ENCODE peak calls at places on chromosomes 2 and 18, in five cellular contexts. One of them, this sample, is unnamed.

GRCh38 chr2:42796427-42797248 is 4.3 kb upstream of the HAAO start:
- DNase-seq in stomach: no peak
- DNase-seq in fibroblast of the aortic adventitia: no peak
- DNase-seq in lung: no peak
- DNase-seq in GM06990: peak
- DNase-seq in this sample: no peak

GRCh38 chr18:57223160-57223870 is 76.4 kb downstream of the BOD1L2 start:
- DNase-seq in stomach: no peak
- DNase-seq in GM06990: no peak
- DNase-seq in lung: no peak
- DNase-seq in fibroblast of the aortic adventitia: no peak
- DNase-seq in this sample: no peak

GRCh38 chr2:174977364-174977763 is 27.8 kb downstream of the CHN1 start:
- DNase-seq in GM06990: no peak
- DNase-seq in stomach: no peak
- DNase-seq in lung: no peak
- DNase-seq in fibroblast of the aortic adventitia: no peak
- DNase-seq in this sample: no peak

GRCh38 chr2:70651014-70651413 is 97.4 kb upstream of the TGFA start:
- DNase-seq in stomach: no peak
- DNase-seq in lung: no peak
- DNase-seq in GM06990: no peak
- DNase-seq in fibroblast of the aortic adventitia: no peak
- DNase-seq in this sample: no peak

GRCh38 chr2:55010149-55010591 is 40.1 kb downstream of the RTN4 start:
- DNase-seq in lung: peak
- DNase-seq in fibroblast of the aortic adventitia: peak
- DNase-seq in stomach: peak
- DNase-seq in GM06990: peak
- DNase-seq in this sample: peak

GRCh38 chr18:32696376-32696775 is 76.4 kb downstream of the KLHL14 start:
- DNase-seq in GM06990: no peak
- DNase-seq in lung: no peak
- DNase-seq in fibroblast of the aortic adventitia: no peak
- DNase-seq in stomach: no peak
- DNase-seq in this sample: no peak

GRCh38 chr2:2222931-2223330 is 108.1 kb downstream of the MYT1L start:
- DNase-seq in lung: no peak
- DNase-seq in fibroblast of the aortic adventitia: no peak
- DNase-seq in stomach: no peak
- DNase-seq in GM06990: no peak
- DNase-seq in this sample: no peak

GRCh38 chr2:233424028-233424951 is 70.0 kb downstream of the DGKD start:
- DNase-seq in stomach: peak
- DNase-seq in GM06990: no peak
- DNase-seq in lung: peak
- DNase-seq in fibroblast of the aortic adventitia: peak
- DNase-seq in this sample: no peak

GRCh38 chr18:21243041-21243431 is 1.0 kb downstream of the GREB1L start:
- DNase-seq in stomach: no peak
- DNase-seq in fibroblast of the aortic adventitia: peak
- DNase-seq in lung: no peak
- DNase-seq in GM06990: no peak
- DNase-seq in this sample: no peak

GRCh38 chr2:61371027-61371426 is 99.9 kb downstream of the USP34 start:
- DNase-seq in stomach: no peak
- DNase-seq in lung: no peak
- DNase-seq in fibroblast of the aortic adventitia: no peak
- DNase-seq in GM06990: no peak
- DNase-seq in this sample: no peak

GRCh38 chr2:185402474-185402873 is 336.1 kb upstream of the FSIP2 start:
- DNase-seq in stomach: no peak
- DNase-seq in fibroblast of the aortic adventitia: no peak
- DNase-seq in GM06990: no peak
- DNase-seq in lung: no peak
- DNase-seq in this sample: no peak

GRCh38 chr2:185404578-185404977 is 334.0 kb upstream of the FSIP2 start:
- DNase-seq in GM06990: no peak
- DNase-seq in fibroblast of the aortic adventitia: no peak
- DNase-seq in stomach: no peak
- DNase-seq in lung: no peak
- DNase-seq in this sample: no peak
- TF ChIP-seq CTCF in GM06990: no peak
- TF ChIP-seq CTCF in fibroblast of the aortic adventitia: no peak
- TF ChIP-seq CTCF in stomach: no peak
- TF ChIP-seq CTCF in lung: no peak
- TF ChIP-seq CTCF in this sample: no peak

GRCh38 chr2:27800856-27801255 is 29.3 kb downstream of the MRPL33 start:
- DNase-seq in stomach: no peak
- DNase-seq in fibroblast of the aortic adventitia: no peak
- DNase-seq in GM06990: no peak
- DNase-seq in lung: no peak
- DNase-seq in this sample: no peak

GRCh38 chr2:27798476-27798875 is 27.0 kb downstream of the MRPL33 start:
- DNase-seq in fibroblast of the aortic adventitia: no peak
- DNase-seq in stomach: no peak
- DNase-seq in lung: no peak
- DNase-seq in GM06990: no peak
- DNase-seq in this sample: no peak

GRCh38 chr2:27796991-27797752 is 25.7 kb downstream of the MRPL33 start:
- DNase-seq in stomach: no peak
- DNase-seq in lung: no peak
- DNase-seq in GM06990: no peak
- DNase-seq in fibroblast of the aortic adventitia: no peak
- DNase-seq in this sample: no peak

GRCh38 chr2:27798948-27799645 is 27.6 kb downstream of the MRPL33 start:
- DNase-seq in GM06990: no peak
- DNase-seq in fibroblast of the aortic adventitia: peak
- DNase-seq in stomach: no peak
- DNase-seq in lung: peak
- DNase-seq in this sample: peak

GRCh38 chr2:27799646-27800010 is 28.1 kb downstream of the MRPL33 start:
- DNase-seq in stomach: no peak
- DNase-seq in lung: no peak
- DNase-seq in GM06990: no peak
- DNase-seq in fibroblast of the aortic adventitia: no peak
- DNase-seq in this sample: no peak
- TF ChIP-seq CTCF in stomach: no peak
- TF ChIP-seq CTCF in lung: no peak
- TF ChIP-seq CTCF in GM06990: no peak
- TF ChIP-seq CTCF in fibroblast of the aortic adventitia: peak
- TF ChIP-seq CTCF in this sample: no peak

GRCh38 chr2:215454519-215454918 is 18.7 kb upstream of the FN1 start:
- DNase-seq in GM06990: no peak
- DNase-seq in stomach: no peak
- DNase-seq in fibroblast of the aortic adventitia: peak
- DNase-seq in lung: no peak
- DNase-seq in this sample: no peak
- TF ChIP-seq CTCF in GM06990: peak
- TF ChIP-seq CTCF in stomach: no peak
- TF ChIP-seq CTCF in fibroblast of the aortic adventitia: peak
- TF ChIP-seq CTCF in lung: peak
- TF ChIP-seq CTCF in this sample: peak

DNA sequence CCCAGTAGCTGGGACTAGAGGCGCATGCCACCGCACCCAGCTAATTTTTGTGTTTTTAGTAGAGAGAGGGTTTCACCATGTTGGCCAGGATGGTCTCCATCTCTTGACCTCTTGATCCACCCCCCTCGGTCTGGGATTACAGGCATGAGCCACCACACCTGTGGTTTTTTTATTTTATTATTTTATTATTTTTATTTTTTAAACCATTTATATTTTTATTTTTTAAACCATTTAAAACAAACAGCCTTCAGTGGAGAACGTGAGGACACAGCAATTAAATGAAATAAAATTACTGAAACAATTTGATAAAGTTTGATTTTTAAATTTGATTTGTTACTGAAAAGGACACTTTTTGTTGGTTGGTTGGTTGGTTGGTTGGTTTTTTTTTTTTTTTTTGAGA is 181.0 kb downstream of the AGAP1 start:
- DNase-seq in stomach: no peak
- DNase-seq in GM06990: no peak
- DNase-seq in lung: no peak
- DNase-seq in fibroblast of the aortic adventitia: no peak
- DNase-seq in this sample: no peak
- TF ChIP-seq CTCF in stomach: no peak
- TF ChIP-seq CTCF in GM06990: no peak
- TF ChIP-seq CTCF in lung: no peak
- TF ChIP-seq CTCF in fibroblast of the aortic adventitia: no peak
- TF ChIP-seq CTCF in this sample: no peak

GRCh38 chr2:113272463-113272862 is 6.3 kb downstream of the PAX8 start:
- DNase-seq in lung: no peak
- DNase-seq in fibroblast of the aortic adventitia: no peak
- DNase-seq in GM06990: no peak
- DNase-seq in stomach: no peak
- DNase-seq in this sample: no peak

GRCh38 chr2:113275556-113276215 is 3.0 kb downstream of the PAX8 start:
- DNase-seq in lung: no peak
- DNase-seq in fibroblast of the aortic adventitia: no peak
- DNase-seq in GM06990: no peak
- DNase-seq in stomach: no peak
- DNase-seq in this sample: no peak

GRCh38 chr2:113274427-113274826 is 4.3 kb downstream of the PAX8 start:
- DNase-seq in stomach: no peak
- DNase-seq in GM06990: no peak
- DNase-seq in fibroblast of the aortic adventitia: no peak
- DNase-seq in lung: no peak
- DNase-seq in this sample: no peak

GRCh38 chr2:113276216-113276905 is 2.4 kb downstream of the PAX8 start:
- DNase-seq in lung: no peak
- DNase-seq in stomach: no peak
- DNase-seq in fibroblast of the aortic adventitia: no peak
- DNase-seq in GM06990: no peak
- DNase-seq in this sample: no peak

GRCh38 chr2:113273031-113273551 is 5.6 kb downstream of the PAX8 start:
- DNase-seq in GM06990: no peak
- DNase-seq in lung: no peak
- DNase-seq in stomach: peak
- DNase-seq in fibroblast of the aortic adventitia: no peak
- DNase-seq in this sample: no peak
- TF ChIP-seq CTCF in GM06990: peak
- TF ChIP-seq CTCF in lung: no peak
- TF ChIP-seq CTCF in stomach: no peak
- TF ChIP-seq CTCF in fibroblast of the aortic adventitia: peak
- TF ChIP-seq CTCF in this sample: no peak

DNA sequence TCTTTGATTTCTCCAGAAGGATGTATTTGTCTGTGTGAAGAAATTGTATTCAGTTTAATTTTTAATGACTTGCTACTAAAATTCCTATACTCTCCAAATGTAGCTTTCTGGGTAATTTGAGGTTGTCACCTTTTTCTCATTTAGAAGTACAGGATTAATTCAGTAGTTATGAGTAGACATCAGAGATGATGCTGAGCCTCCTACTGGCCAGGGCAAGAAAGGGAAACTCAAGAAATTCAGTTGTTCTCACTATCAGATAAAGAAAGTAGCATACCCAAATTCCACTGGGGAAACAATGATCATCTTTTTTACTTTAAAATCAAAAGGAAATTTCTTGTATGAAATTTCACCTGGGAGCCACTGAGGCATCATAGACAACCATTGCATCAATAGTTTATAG is 199.4 kb downstream of the SATB2 start:
- DNase-seq in fibroblast of the aortic adventitia: no peak
- DNase-seq in stomach: no peak
- DNase-seq in GM06990: no peak
- DNase-seq in lung: no peak
- DNase-seq in this sample: no peak
- TF ChIP-seq CTCF in fibroblast of the aortic adventitia: peak
- TF ChIP-seq CTCF in stomach: no peak
- TF ChIP-seq CTCF in GM06990: peak
- TF ChIP-seq CTCF in lung: no peak
- TF ChIP-seq CTCF in this sample: peak

GRCh38 chr2:142112648-142113278 is 18.1 kb downstream of the LRP1B start:
- DNase-seq in GM06990: no peak
- DNase-seq in lung: no peak
- DNase-seq in fibroblast of the aortic adventitia: peak
- DNase-seq in stomach: no peak
- DNase-seq in this sample: no peak
- TF ChIP-seq CTCF in GM06990: peak
- TF ChIP-seq CTCF in lung: no peak
- TF ChIP-seq CTCF in fibroblast of the aortic adventitia: no peak
- TF ChIP-seq CTCF in stomach: no peak
- TF ChIP-seq CTCF in this sample: peak

DNA sequence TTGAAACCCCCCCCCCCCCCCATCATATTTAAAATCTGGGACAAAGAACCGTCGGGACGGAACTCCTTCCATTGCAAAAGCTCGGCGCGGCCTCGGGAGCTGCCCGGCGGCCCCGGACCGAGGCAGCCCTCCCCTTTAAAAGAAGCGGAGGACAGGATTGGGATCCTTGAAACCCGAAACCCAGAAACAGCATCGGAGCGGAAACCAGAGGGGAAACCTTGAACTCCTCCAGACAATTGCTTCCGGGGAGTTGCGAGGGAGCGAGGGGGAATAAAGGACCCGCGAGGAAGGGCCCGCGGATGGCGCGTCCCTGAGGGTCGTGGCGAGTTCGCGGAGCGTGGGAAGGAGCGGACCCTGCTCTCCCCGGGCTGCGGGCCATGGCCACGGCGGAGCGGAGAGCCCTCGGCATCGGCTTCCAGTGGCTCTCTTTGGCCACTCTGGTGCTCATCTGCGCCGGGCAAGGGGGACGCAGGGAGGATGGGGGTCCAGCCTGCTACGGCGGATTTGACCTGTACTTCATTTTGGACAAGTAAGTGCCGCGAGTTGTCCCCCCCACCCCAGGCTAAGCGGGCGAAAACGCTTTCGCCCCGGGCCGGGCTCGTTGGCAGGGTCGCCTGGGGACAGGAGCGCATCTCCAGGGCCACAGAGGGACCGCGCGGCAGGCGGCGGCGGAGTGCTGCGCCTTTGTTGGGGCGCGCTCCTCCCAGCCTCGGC is at the start of gene ANTXR1:
- DNase-seq in GM06990: peak
- DNase-seq in lung: peak
- DNase-seq in stomach: peak
- DNase-seq in fibroblast of the aortic adventitia: peak
- DNase-seq in this sample: no peak
- TF ChIP-seq CTCF in GM06990: no peak
- TF ChIP-seq CTCF in lung: no peak
- TF ChIP-seq CTCF in stomach: no peak
- TF ChIP-seq CTCF in fibroblast of the aortic adventitia: no peak
- TF ChIP-seq CTCF in this sample: no peak

GRCh38 chr2:98175811-98176210 is 88.8 kb downstream of the VWA3B start:
- DNase-seq in fibroblast of the aortic adventitia: no peak
- DNase-seq in lung: no peak
- DNase-seq in stomach: no peak
- DNase-seq in GM06990: no peak
- DNase-seq in this sample: no peak
- TF ChIP-seq CTCF in fibroblast of the aortic adventitia: no peak
- TF ChIP-seq CTCF in lung: no peak
- TF ChIP-seq CTCF in stomach: no peak
- TF ChIP-seq CTCF in GM06990: no peak
- TF ChIP-seq CTCF in this sample: no peak